ENCODE peak calls at places on chromosomes 16 and 17, in ten cellular contexts. O is transverse colon, T is sigmoid colon, J is Panc1, I is stomach, N is GM12878, L is HepG2, G is SK-N-SH, D is HCT116, K is vagina. R is an unnamed sample.
A peak's percentile ranks its signal among the peaks of the same experiment; 100 is the strongest.

GRCh38 chr17:37726248-37726647 is 18.6 kb downstream of the HNF1B start:
- DNase-seq in K (no peak), J (no peak), L (no peak), I (no peak), G (no peak), O (no peak), D (no peak), T (no peak), N (no peak), R (no peak)

GRCh38 chr17:19248149-19248922 is 11.2 kb downstream of the EPN2 start:
- DNase-seq in I (no peak), J (no peak), L (no peak), K (no peak), T (no peak), N (no peak), D (no peak), O (no peak), G (no peak), R (no peak)

GRCh38 chr17:76132574-76133338 is 8.3 kb downstream of the FOXJ1 start:
- DNase-seq in O (peak; percentile 64), I (peak; percentile 78), T (peak; percentile 60), N (no peak), D (peak; percentile 40), G (no peak), L (peak; percentile 79), K (no peak), J (no peak), R (peak; percentile 76)

GRCh38 chr16:1169285-1170075 is 16.6 kb downstream of the CACNA1H start:
- DNase-seq in N (no peak), K (no peak), O (peak; percentile 27), I (no peak), D (no peak), G (no peak), L (no peak), T (peak; percentile 92), J (no peak), R (no peak)

GRCh38 chr17:75265614-75266314 is 4.1 kb downstream of the MRPS7 start:
- DNase-seq in D (no peak), T (no peak), O (no peak), J (no peak), I (no peak), G (peak; percentile 12), K (no peak), L (no peak), N (no peak), R (no peak)

GRCh38 chr17:41967141-41967920 is 736 bp downstream of the CNP start:
- DNase-seq in I (no peak), N (no peak), K (no peak), D (peak; percentile 4), L (peak; percentile 82), T (peak; percentile 85), J (no peak), G (peak; percentile 48), O (peak; percentile 33), R (no peak)

GRCh38 chr16:57475711-57476339 is 10.5 kb downstream of the DOK4 start:
- DNase-seq in I (no peak), D (peak; percentile 24), N (no peak), O (peak; percentile 51), K (no peak), T (no peak), J (no peak), L (peak; percentile 69), G (peak; percentile 83), R (peak; percentile 46)

GRCh38 chr16:86962259-86962658 is 354.9 kb downstream of the C16orf95 start:
- DNase-seq in O (no peak), T (peak; percentile 25), L (no peak), G (no peak), I (no peak), D (no peak), N (no peak), J (no peak), K (no peak), R (no peak)

GRCh38 chr16:52731219-52731875 is 184.4 kb upstream of the TOX3 start:
- DNase-seq in K (no peak), D (no peak), G (no peak), N (no peak), T (no peak), O (no peak), J (no peak), I (no peak), L (no peak), R (no peak)

GRCh38 chr17:61406543-61406845 is 6.9 kb downstream of the TBX2 start:
- DNase-seq in N (no peak), D (no peak), K (no peak), I (no peak), J (no peak), O (no peak), T (no peak), L (no peak), G (no peak), R (no peak)

GRCh38 chr17:61408151-61409041 is 8.8 kb downstream of the TBX2 start:
- DNase-seq in J (no peak), I (no peak), T (peak; percentile 61), O (no peak), N (no peak), L (no peak), D (no peak), G (peak; percentile 44), K (no peak), R (no peak)

GRCh38 chr17:61405686-61406542 is 6.3 kb downstream of the TBX2 start:
- DNase-seq in K (no peak), J (no peak), G (peak; percentile 36), N (no peak), I (no peak), L (no peak), D (no peak), T (peak; percentile 64), O (no peak), R (no peak)

GRCh38 chr17:61407211-61407911 is 7.7 kb downstream of the TBX2 start:
- DNase-seq in D (no peak), L (no peak), K (no peak), N (no peak), J (no peak), O (no peak), I (no peak), T (peak; percentile 54), G (no peak), R (no peak)

GRCh38 chr17:61406871-61407210 is 7.2 kb downstream of the TBX2 start:
- DNase-seq in K (no peak), T (peak; percentile 15), G (peak; percentile 41), O (no peak), I (no peak), J (no peak), L (no peak), N (no peak), D (no peak), R (no peak)
- H3K27me3 ChIP-seq in K (peaks cover 2% of the 10 kb centered on the region), T (peaks cover 94% of the 10 kb centered on the region), G (no peaks in the 10 kb centered on the region), O (peaks cover 98% of the 10 kb centered on the region), I (peaks cover 20% of the 10 kb centered on the region), J (no peaks in the 10 kb centered on the region), L (no peaks in the 10 kb centered on the region), N (peaks cover 37% of the 10 kb centered on the region), D (no peaks in the 10 kb centered on the region), R (no peaks in the 10 kb centered on the region)

DNA sequence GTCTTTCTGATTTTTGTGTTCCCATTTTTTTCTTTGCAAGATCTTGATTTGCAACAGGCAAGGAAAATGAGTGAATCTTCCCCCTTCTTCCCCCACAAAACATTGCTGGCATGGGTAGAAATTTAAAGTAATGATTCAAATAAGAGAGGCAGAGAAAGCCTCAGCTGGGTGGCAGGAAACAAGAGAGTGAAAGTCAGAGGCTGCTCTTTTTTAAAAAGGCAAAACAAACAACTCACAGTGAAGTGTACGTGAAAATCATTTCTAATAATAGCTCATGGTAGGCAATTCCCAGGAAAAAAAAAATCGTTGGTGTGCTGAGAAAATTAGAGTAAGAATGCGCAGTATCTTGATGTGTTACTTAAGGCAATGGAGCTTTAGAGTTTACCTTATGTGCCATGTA is 229.5 kb downstream of the FTO start:
- DNase-seq in T (no peak), G (no peak), J (no peak), L (no peak), K (no peak), N (no peak), I (no peak), D (no peak), O (no peak), R (no peak)
- TF ChIP-seq CTCF in T (no peak), G (no peak), J (no peak), L (no peak), K (no peak), N (no peak), I (no peak), D (no peak), O (no peak), R (no peak)

DNA sequence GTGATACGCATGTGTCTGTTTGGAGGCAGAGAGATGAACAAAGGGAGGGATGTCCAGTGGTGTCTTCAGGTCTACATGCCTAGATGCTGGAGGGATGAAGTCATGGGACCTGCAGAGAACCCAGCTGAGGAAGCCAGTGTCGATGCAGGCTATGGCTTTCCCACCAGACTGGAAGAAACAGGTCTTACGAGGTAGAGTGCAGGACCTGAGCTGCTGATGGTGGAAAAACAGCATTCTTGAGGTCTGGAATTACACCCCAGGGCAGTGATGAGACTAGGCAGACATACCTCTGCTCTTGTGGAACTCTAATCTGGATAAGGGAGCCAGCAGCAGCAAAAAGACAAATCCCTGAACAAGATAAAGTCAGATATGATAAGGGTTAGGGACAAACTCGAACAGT is 37.4 kb downstream of the ARSG start:
- DNase-seq in O (no peak), I (no peak), G (no peak), K (no peak), J (no peak), T (no peak), D (no peak), L (no peak), N (no peak), R (peak; percentile 47)
- TF ChIP-seq POLR2AphosphoS5 in O (no peak), I (no peak), G (no peak), K (no peak), J (no peak), T (no peak), D (no peak), L (no peak), N (no peak), R (no peak)

GRCh38 chr16:10210979-10211378 is 28.8 kb upstream of the GRIN2A start:
- DNase-seq in O (no peak), G (no peak), I (no peak), J (no peak), L (no peak), T (no peak), K (no peak), N (no peak), D (no peak), R (no peak)

GRCh38 chr16:10219742-10220141 is 37.5 kb upstream of the GRIN2A start:
- DNase-seq in N (no peak), O (no peak), J (no peak), K (no peak), T (no peak), D (no peak), L (peak; percentile 52), I (no peak), G (no peak), R (no peak)

GRCh38 chr16:10218490-10219206 is 36.4 kb upstream of the GRIN2A start:
- DNase-seq in O (no peak), T (no peak), K (no peak), D (no peak), N (no peak), L (no peak), G (no peak), J (no peak), I (no peak), R (no peak)

DNA sequence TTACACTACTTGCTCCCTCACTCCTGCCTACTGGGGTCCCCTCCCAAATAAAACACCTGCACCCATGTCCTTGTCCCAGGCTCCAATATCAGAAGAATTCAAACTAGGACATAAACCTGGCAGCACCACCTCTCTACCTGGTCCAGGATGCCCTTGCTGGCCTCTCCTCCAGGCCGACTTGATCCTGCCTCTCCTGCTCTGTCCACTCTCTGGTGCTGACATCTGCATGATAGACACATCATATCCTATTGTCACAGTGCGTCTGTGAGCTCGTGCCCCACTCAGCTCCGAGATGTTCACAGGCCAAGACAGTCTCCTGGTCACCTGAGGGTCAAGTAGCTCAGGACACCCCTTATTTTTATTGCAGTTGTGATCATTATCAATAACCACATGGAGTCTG is 31.5 kb upstream of the GRIN2A start:
- DNase-seq in O (no peak), G (no peak), L (no peak), I (no peak), K (no peak), J (no peak), D (no peak), T (no peak), N (no peak), R (no peak)
- H3K27me3 ChIP-seq in O (no peaks in the 10 kb centered on the region), G (no peaks in the 10 kb centered on the region), L (peaks cover under 1% of the 10 kb centered on the region), I (no peaks in the 10 kb centered on the region), K (no peaks in the 10 kb centered on the region), J (peaks cover under 1% of the 10 kb centered on the region), D (peaks cover 3% of the 10 kb centered on the region), T (no peaks in the 10 kb centered on the region), N (peaks cover 1% of the 10 kb centered on the region), R (no peaks in the 10 kb centered on the region)